ENCODE peak calls at places on chromosomes 2 and 18, in five cellular contexts. Q is left cardiac atrium, W is ELR, P is spleen, C is fibroblast of lung. D is an unnamed sample.

GRCh38 chr2:10566021-10566420 is 117.9 kb upstream of the ODC1 start:
- DNase-seq in C (peak), P (no peak), W (peak), Q (no peak), D (no peak)

GRCh38 chr2:128378231-128379020 is 59.8 kb upstream of the HS6ST1 start:
- DNase-seq in Q (no peak), W (no peak), C (no peak), P (peak), D (no peak)

GRCh38 chr2:68415521-68415920 is 50.4 kb downstream of the PLEK start:
- DNase-seq in P (no peak), C (no peak), W (no peak), Q (no peak), D (no peak)

GRCh38 chr18:54964741-54965140 is 5.5 kb upstream of the CCDC68 start:
- DNase-seq in P (no peak), Q (no peak), C (peak), W (no peak), D (no peak)

GRCh38 chr2:199308567-199308966 is 149.2 kb downstream of the SATB2 start:
- DNase-seq in W (no peak), C (no peak), Q (no peak), P (no peak), D (no peak)

GRCh38 chr2:242064364-242065250 is 195.1 kb downstream of the RTP5 start:
- DNase-seq in P (peak), C (no peak), Q (no peak), W (no peak), D (no peak)

GRCh38 chr2:29878898-29879297 is 42.5 kb downstream of the ALK start:
- DNase-seq in P (no peak), Q (no peak), W (peak), C (peak), D (no peak)

GRCh38 chr2:11738589-11739436 is 7.6 kb upstream of the LPIN1 start:
- DNase-seq in W (peak), Q (peak), P (no peak), C (peak), D (no peak)

GRCh38 chr2:167013227-167013626 is 124.9 kb downstream of the XIRP2 start:
- DNase-seq in C (peak), Q (no peak), P (no peak), W (peak), D (no peak)

GRCh38 chr2:237236188-237236587 is 150.5 kb downstream of the COPS8 start:
- DNase-seq in P (no peak), Q (no peak), C (peak), W (peak), D (no peak)

GRCh38 chr2:176001281-176001902 is 675 bp downstream of the LNPK start:
- DNase-seq in W (peak), Q (peak), P (peak), C (peak), D (peak)

GRCh38 chr18:2070636-2071035 is 500.7 kb downstream of the METTL4 start:
- DNase-seq in P (no peak), W (no peak), C (no peak), Q (no peak), D (no peak)

GRCh38 chr2:10647451-10647850 is 42.3 kb downstream of the NOL10 start:
- DNase-seq in P (no peak), C (no peak), W (no peak), Q (no peak), D (no peak)

GRCh38 chr18:43078485-43079092 is 36.9 kb downstream of the RIT2 start:
- DNase-seq in C (no peak), P (no peak), Q (no peak), W (no peak), D (no peak)

GRCh38 chr2:219706823-219707281 is 79.4 kb downstream of the SLC4A3 start:
- DNase-seq in P (no peak), C (peak), Q (no peak), W (peak), D (no peak)

GRCh38 chr18:2914844-2915243 is 68.0 kb downstream of the EMILIN2 start:
- DNase-seq in Q (no peak), W (no peak), C (no peak), P (no peak), D (no peak)

GRCh38 chr2:121192576-121192975 is 92.4 kb downstream of the TFCP2L1 start:
- DNase-seq in C (no peak), P (peak), W (no peak), Q (no peak), D (no peak)

D was measured in K562.